ENCODE peak calls at places on chromosomes 13 and 19, in nine cellular contexts. P is cardiac muscle cell, V is pancreas, C is upper lobe of right lung, N is tibial nerve, J is colonic mucosa, D is WERI-Rb-1, S is ascending aorta, K is heart left ventricle. H is an unnamed sample. For H3K27me3, the result is how much of the 10 kb centered on the place peaks cover.

GRCh38 chr19:7976461-7976860 is 29.0 kb downstream of the ELAVL1 start:
- DNase-seq in P (no peak), V (no peak), C (no peak), N (no peak), J (no peak), D (no peak), S (no peak), K (no peak), H (no peak)

GRCh38 chr13:48491423-48492122 is 41.3 kb downstream of the RCBTB2 start:
- DNase-seq in P (no peak), V (no peak), C (no peak), N (no peak), J (no peak), D (no peak), S (no peak), K (no peak), H (no peak)

GRCh38 chr19:41563847-41564514 is 12.0 kb upstream of the CEACAM21 start:
- DNase-seq in P (no peak), V (no peak), C (no peak), N (no peak), J (no peak), D (no peak), S (no peak), K (no peak), H (peak)

GRCh38 chr19:10006335-10006708 is 4.0 kb downstream of the COL5A3 start:
- DNase-seq in P (peak), V (no peak), C (no peak), N (peak), J (no peak), D (no peak), S (no peak), K (peak), H (no peak)

GRCh38 chr13:42991892-42992584 is at the start of gene EPSTI1:
- DNase-seq in P (peak), V (peak), C (peak), N (peak), J (peak), D (peak), S (no peak), K (peak), H (peak)

GRCh38 chr13:106986033-106986484 is 418.1 kb upstream of the ARGLU1 start:
- DNase-seq in P (peak), V (no peak), C (no peak), N (no peak), J (no peak), D (no peak), S (no peak), K (no peak), H (no peak)

GRCh38 chr13:69306766-69307165 is 800.9 kb upstream of the ATXN8OS start:
- DNase-seq in P (no peak), V (no peak), C (no peak), N (no peak), J (no peak), D (no peak), S (no peak), K (no peak), H (no peak)

GRCh38 chr19:6723738-6724137 is 3.3 kb upstream of the C3 start:
- DNase-seq in P (peak), V (no peak), C (no peak), N (no peak), J (no peak), D (no peak), S (no peak), K (no peak), H (no peak)

GRCh38 chr13:31970237-31970930 is 61.2 kb upstream of the FRY start:
- DNase-seq in P (peak), V (no peak), C (no peak), N (no peak), J (no peak), D (no peak), S (no peak), K (no peak), H (peak)

GRCh38 chr13:52938065-52938464 is 89.6 kb upstream of the PCDH8 start:
- DNase-seq in P (no peak), V (no peak), C (no peak), N (no peak), J (no peak), D (no peak), S (no peak), K (no peak), H (no peak)

GRCh38 chr19:33261511-33262192 is 36.0 kb upstream of the SLC7A10 start:
- DNase-seq in P (no peak), V (no peak), C (no peak), N (no peak), J (no peak), D (no peak), S (no peak), K (no peak), H (no peak)

GRCh38 chr19:42468273-42468796 is 25.6 kb upstream of the CXCL17 start:
- DNase-seq in P (peak), V (no peak), C (no peak), N (no peak), J (peak), D (no peak), S (no peak), K (no peak), H (peak)

GRCh38 chr13:55062662-55063061 is 2034.0 kb downstream of the OLFM4 start:
- DNase-seq in P (no peak), V (no peak), C (no peak), N (no peak), J (no peak), D (no peak), S (no peak), K (no peak), H (no peak)

GRCh38 chr19:48454150-48454730 is 1.1 kb upstream of the KCNJ14 start:
- DNase-seq in P (no peak), V (no peak), C (no peak), N (no peak), J (no peak), D (no peak), S (no peak), K (no peak), H (no peak)

GRCh38 chr13:94712287-94712811 is at the start of gene SOX21:
- DNase-seq in P (no peak), V (no peak), C (no peak), N (no peak), J (no peak), D (no peak), S (no peak), K (no peak), H (no peak)

GRCh38 chr13:94711561-94712286 is 621 bp downstream of the SOX21 start:
- DNase-seq in P (peak), V (no peak), C (peak), N (no peak), J (no peak), D (peak), S (no peak), K (no peak), H (no peak)

GRCh38 chr13:94708971-94709614 is 3.3 kb downstream of the SOX21 start:
- DNase-seq in P (no peak), V (no peak), C (no peak), N (no peak), J (no peak), D (no peak), S (no peak), K (no peak), H (no peak)

GRCh38 chr13:94710081-94710809 is 2.1 kb downstream of the SOX21 start:
- DNase-seq in P (no peak), V (no peak), C (no peak), N (no peak), J (no peak), D (no peak), S (no peak), K (no peak), H (no peak)

DNA sequence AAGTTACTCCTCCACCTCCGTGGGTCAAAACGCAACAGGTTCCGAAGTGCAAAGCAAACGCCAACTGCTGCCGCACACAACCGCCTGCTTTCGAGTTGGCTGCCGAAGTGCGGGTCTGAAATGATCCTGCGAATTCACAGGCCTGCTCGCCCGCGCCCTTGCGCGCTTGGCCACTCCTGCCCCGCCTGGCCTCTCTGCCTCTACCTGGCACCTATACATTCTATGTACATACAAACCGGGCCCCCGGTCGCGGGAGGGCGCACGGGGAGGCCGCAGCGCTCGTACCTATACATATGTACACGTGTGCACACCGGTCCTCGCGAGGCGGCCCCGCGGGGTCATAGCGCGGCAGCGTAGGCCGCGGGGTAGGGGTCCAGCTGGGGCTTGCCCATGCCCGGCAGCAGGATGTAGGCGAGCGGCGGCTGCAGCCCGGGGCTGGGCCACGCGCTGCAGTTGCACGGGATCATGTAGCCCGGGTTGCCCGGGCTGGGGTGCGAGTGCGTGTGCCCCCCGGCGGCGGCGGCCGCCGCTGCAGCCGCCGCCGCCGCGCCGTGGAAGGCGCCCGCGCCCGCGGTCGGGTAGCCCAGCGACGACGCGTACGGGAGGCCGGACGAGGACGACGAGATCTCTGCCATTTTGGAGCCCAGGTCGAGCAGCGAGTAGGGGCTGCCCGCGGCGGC is 1.3 kb downstream of the SOX21 start:
- DNase-seq in P (no peak), V (no peak), C (peak), N (no peak), J (no peak), D (peak), S (no peak), K (no peak), H (no peak)
- H3K4me3 ChIP-seq in P (peak), V (no peak), C (no peak), N (peak), J (peak), D (peak), S (peak), K (no peak), H (peak)

DNA sequence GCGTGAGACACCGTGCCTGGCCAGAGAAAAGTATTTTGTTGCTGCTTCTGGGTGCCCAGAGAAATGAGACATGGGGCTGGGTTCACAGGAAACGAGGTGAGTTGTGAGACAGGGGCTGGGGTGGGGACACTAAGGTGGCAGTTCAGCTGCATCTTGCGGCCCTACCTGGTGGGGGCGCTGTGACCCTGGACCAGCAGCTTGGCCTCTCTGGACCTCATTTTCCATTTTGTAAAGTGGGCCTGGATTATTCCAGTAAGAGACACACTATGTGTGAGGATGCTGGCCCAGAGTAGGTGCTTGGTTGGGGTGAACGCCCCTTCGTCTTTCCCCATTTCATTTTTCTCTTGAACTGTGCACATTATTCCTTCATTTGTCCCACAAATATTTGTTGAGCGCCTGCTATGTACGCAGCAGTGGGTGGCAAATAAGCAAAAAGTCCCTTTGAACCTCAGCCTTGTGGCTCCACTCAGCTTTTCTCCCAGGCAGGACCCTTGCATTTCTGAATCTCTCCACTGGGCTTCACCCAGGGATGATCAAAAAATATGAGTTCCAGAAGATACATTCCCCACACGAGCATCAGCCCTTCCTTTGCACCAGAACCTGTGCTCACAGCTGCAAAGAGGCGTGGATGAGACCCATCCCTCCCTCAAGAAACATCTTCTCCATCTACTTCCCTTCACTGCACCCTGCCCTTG is 26.6 kb upstream of the OR10H1 start:
- DNase-seq in P (no peak), V (no peak), C (no peak), N (no peak), J (no peak), D (no peak), S (no peak), K (no peak), H (no peak)
- TF ChIP-seq CTCF in P (no peak), V (no peak), C (peak), N (no peak), J (no peak), D (peak), S (no peak), K (no peak), H (peak)

DNA sequence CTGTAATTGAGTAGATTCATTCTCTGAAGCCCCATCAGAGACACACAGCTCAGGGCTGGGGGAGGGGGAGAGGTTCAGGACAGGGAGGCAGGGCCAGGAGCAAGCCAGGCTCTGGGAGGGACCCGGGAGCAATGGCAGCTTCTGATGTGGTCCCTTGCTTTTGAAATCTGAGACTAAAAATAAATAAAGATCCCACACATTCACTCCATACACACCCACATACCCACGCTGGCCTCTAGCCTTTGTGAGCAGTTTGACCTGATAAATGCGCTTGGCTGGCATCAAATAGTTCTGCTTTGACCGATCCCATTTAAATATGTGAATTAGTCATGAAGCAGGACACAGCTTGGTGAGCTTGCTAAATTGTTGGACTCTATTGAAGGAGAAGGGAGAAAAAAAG is 32.9 kb downstream of the GSX1 start:
- DNase-seq in P (no peak), V (no peak), C (no peak), N (no peak), J (no peak), D (no peak), S (no peak), K (no peak), H (no peak)
- H3K27me3 ChIP-seq in P (half or more), V (under half), C (half or more), N (half or more), J (under half), D (half or more), S (under half), K (under half), H (under half)

GRCh38 chr19:34733266-34733825 is 697 bp upstream of the ZNF181 start:
- DNase-seq in P (no peak), V (peak), C (no peak), N (peak), J (no peak), D (peak), S (peak), K (peak), H (no peak)

GRCh38 chr19:34731964-34732363 is 2.1 kb upstream of the ZNF181 start:
- DNase-seq in P (no peak), V (peak), C (no peak), N (no peak), J (no peak), D (no peak), S (no peak), K (no peak), H (no peak)

GRCh38 chr19:34733826-34734600 is at the start of gene ZNF181:
- DNase-seq in P (peak), V (peak), C (peak), N (peak), J (peak), D (peak), S (peak), K (peak), H (peak)

GRCh38 chr19:34731019-34731829 is 2.8 kb upstream of the ZNF181 start:
- DNase-seq in P (no peak), V (peak), C (no peak), N (no peak), J (no peak), D (no peak), S (no peak), K (peak), H (no peak)

DNA sequence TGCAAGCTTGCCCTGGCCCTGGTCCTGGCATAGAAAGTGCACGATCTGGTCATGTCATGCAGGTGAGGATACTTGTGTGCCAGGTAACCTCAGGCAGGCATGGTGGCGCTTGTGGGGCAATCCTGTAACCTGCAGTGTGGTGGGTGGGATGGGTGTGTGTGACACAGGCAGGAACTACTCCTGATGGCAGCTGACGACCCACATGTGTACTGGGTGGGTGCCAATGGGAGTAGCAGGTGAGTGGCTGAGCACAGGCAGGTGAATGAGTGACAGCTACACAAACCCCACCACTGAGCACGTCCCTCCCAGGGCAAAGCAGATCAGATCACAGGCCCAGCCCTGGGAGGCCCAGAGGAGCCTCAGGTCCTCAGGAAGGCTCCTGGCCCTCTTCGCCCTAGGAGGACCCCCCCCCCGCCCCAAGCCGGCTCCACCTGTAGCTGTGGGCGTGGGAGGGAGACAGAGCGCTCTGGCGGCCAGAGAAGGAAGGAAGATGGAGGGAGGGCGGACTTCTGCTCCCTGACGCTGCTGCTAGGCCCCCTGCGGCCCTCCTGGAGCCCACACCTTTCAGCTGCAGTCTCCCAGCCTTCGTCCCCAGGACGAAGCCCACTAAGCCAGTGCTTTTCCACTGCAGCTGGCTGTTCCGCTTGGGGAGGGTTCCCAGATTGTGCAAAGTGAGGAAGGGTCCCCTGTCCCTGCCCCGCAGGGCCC is 1.3 kb upstream of the ZNF181 start:
- DNase-seq in P (no peak), V (peak), C (no peak), N (no peak), J (peak), D (no peak), S (no peak), K (peak), H (no peak)
- H3K4me3 ChIP-seq in P (peak), V (peak), C (peak), N (peak), J (peak), D (peak), S (peak), K (peak), H (peak)

DNA sequence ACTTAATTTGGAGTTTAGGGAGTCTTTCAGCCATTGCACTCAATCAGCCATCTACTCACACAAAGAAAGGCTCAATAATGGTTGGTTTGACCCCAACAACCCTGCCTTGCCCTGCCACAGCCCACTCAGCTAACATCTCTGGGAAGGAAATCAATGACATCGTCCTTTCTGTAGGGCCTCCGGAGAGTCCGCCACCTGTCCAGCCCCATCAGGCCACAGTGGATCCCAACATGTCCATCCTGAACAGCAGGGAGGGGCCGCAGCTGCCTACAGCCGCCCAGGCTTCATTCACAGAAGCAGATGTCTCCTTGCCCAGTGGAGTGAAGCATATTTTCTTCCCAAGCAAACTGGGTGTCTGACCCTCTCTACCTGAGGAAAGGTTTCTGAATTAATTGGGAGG is 4.2 kb upstream of the CDX2 start:
- DNase-seq in P (no peak), V (no peak), C (no peak), N (no peak), J (no peak), D (no peak), S (no peak), K (no peak), H (no peak)
- TF ChIP-seq CTCF in P (no peak), V (no peak), C (no peak), N (no peak), J (no peak), D (no peak), S (no peak), K (no peak), H (no peak)